ENCODE peak calls at places on chromosome 22, in nine cellular contexts. R, U, T, Y, S, K, G, W and M are unnamed samples.

GRCh38 chr22:30038219-30038618 is 42.0 kb upstream of the HORMAD2 start:
- DNase-seq in R (no peak), U (no peak), T (no peak), Y (no peak), S (no peak), K (no peak), G (no peak), W (peak; percentile 71), M (no peak)

GRCh38 chr22:50016988-50017700 is 4.6 kb upstream of the IL17REL start:
- DNase-seq in R (no peak), U (no peak), T (no peak), Y (no peak), S (peak; percentile 78), K (no peak), G (peak; percentile 43), W (no peak), M (no peak)

GRCh38 chr22:37032535-37033460 is 13.3 kb downstream of the MPST start:
- DNase-seq in R (no peak), U (no peak), T (peak; percentile 87), Y (no peak), S (no peak), K (no peak), G (no peak), W (peak; percentile 37), M (no peak)

GRCh38 chr22:39463931-39464390 is 7.1 kb downstream of the MGAT3 start:
- DNase-seq in R (no peak), U (no peak), T (no peak), Y (no peak), S (no peak), K (no peak), G (no peak), W (no peak), M (no peak)

GRCh38 chr22:39462443-39463147 is 5.8 kb downstream of the MGAT3 start:
- DNase-seq in R (no peak), U (peak; percentile 59), T (no peak), Y (no peak), S (no peak), K (peak; percentile 57), G (no peak), W (no peak), M (no peak)

GRCh38 chr22:22709719-22710445 is 65.5 kb downstream of the GGTLC2 start:
- DNase-seq in R (no peak), U (peak; percentile 100), T (no peak), Y (no peak), S (no peak), K (peak; percentile 44), G (no peak), W (no peak), M (peak; percentile 74)

GRCh38 chr22:36714110-36714509 is 10.6 kb upstream of the CACNG2 start:
- DNase-seq in R (no peak), U (no peak), T (no peak), Y (no peak), S (no peak), K (no peak), G (no peak), W (no peak), M (no peak)

GRCh38 chr22:36930041-36930935 is 16.9 kb downstream of the CSF2RB start:
- DNase-seq in R (no peak), U (no peak), T (no peak), Y (no peak), S (no peak), K (no peak), G (no peak), W (no peak), M (no peak)

GRCh38 chr22:37284807-37285355 is 2.6 kb downstream of the CYTH4 start:
- DNase-seq in R (no peak), U (no peak), T (no peak), Y (peak; percentile 97), S (peak; percentile 39), K (peak; percentile 91), G (peak; percentile 54), W (no peak), M (no peak)

GRCh38 chr22:24230911-24231656 is 13.8 kb downstream of the GGT5 start:
- DNase-seq in R (peak; percentile 45), U (peak; percentile 65), T (peak; percentile 15), Y (no peak), S (peak; percentile 69), K (peak; percentile 80), G (peak; percentile 77), W (no peak), M (no peak)

GRCh38 chr22:50085211-50085999 is at the start of gene MLC1:
- DNase-seq in R (no peak), U (no peak), T (no peak), Y (peak; percentile 95), S (no peak), K (peak; percentile 96), G (peak; percentile 52), W (peak; percentile 25), M (no peak)

GRCh38 chr22:29706991-29707390 is 12.8 kb upstream of the CABP7 start:
- DNase-seq in R (no peak), U (no peak), T (no peak), Y (no peak), S (no peak), K (no peak), G (no peak), W (no peak), M (no peak)

GRCh38 chr22:49736538-49736937 is 91.1 kb downstream of the BRD1 start:
- DNase-seq in R (no peak), U (no peak), T (no peak), Y (no peak), S (no peak), K (no peak), G (no peak), W (no peak), M (peak; percentile 65)

GRCh38 chr22:47918276-47918928 is 1156.0 kb downstream of the TBC1D22A start:
- DNase-seq in R (no peak), U (no peak), T (no peak), Y (no peak), S (no peak), K (no peak), G (peak; percentile 53), W (no peak), M (peak; percentile 56)

GRCh38 chr22:37804502-37804885 is 3.2 kb upstream of the GCAT start:
- DNase-seq in R (no peak), U (no peak), T (no peak), Y (no peak), S (no peak), K (peak; percentile 46), G (peak; percentile 53), W (no peak), M (no peak)

GRCh38 chr22:20114506-20115475 is 1.1 kb upstream of the RANBP1 start:
- DNase-seq in R (no peak), U (no peak), T (no peak), Y (no peak), S (no peak), K (no peak), G (no peak), W (no peak), M (no peak)

GRCh38 chr22:19948057-19948760 is 6.6 kb upstream of the TXNRD2 start:
- DNase-seq in R (no peak), U (no peak), T (no peak), Y (no peak), S (no peak), K (no peak), G (no peak), W (no peak), M (no peak)

GRCh38 chr22:20433686-20434241 is 3.9 kb downstream of the SCARF2 start:
- DNase-seq in R (no peak), U (no peak), T (no peak), Y (no peak), S (no peak), K (no peak), G (no peak), W (no peak), M (no peak)

GRCh38 chr22:37176464-37177061 is 11.5 kb downstream of the C1QTNF6 start:
- DNase-seq in R (no peak), U (peak; percentile 25), T (no peak), Y (peak; percentile 72), S (no peak), K (peak; percentile 78), G (peak; percentile 33), W (peak; percentile 78), M (no peak)

GRCh38 chr22:41271787-41272186 is 14.2 kb downstream of the RANGAP1 start:
- DNase-seq in R (no peak), U (no peak), T (no peak), Y (no peak), S (no peak), K (no peak), G (no peak), W (no peak), M (no peak)

GRCh38 chr22:37999236-37999635 is 14.9 kb upstream of the SOX10 start:
- DNase-seq in R (no peak), U (no peak), T (peak; percentile 36), Y (no peak), S (no peak), K (no peak), G (no peak), W (no peak), M (no peak)

GRCh38 chr22:25747245-25747944 is 5.4 kb downstream of the MYO18B start:
- DNase-seq in R (no peak), U (peak; percentile 71), T (peak; percentile 58), Y (no peak), S (no peak), K (peak; percentile 91), G (no peak), W (peak; percentile 88), M (no peak)

GRCh38 chr22:18101536-18101935 is 9.1 kb upstream of the TUBA8 start:
- DNase-seq in R (no peak), U (no peak), T (no peak), Y (no peak), S (no peak), K (no peak), G (no peak), W (no peak), M (no peak)